ENCODE peak calls at places on chromosomes 16 and 17, in nine cellular contexts. K is A549, M is body of pancreas, O is tibial nerve, R is lung, Y is cardiac muscle cell, C is ascending aorta, G is astrocyte, U is Panc1. B is an unnamed sample.

GRCh38 chr17:77882040-77882439 is 76.5 kb upstream of the TNRC6C start:
- DNase-seq in Y (no peak), O (no peak), K (no peak), M (no peak), R (no peak), G (no peak), C (no peak), U (no peak), B (no peak)

GRCh38 chr16:57141822-57142631 is 43.8 kb downstream of the PSME3IP1 start:
- DNase-seq in C (no peak), M (no peak), G (no peak), O (no peak), R (no peak), K (no peak), U (no peak), Y (no peak), B (no peak)

GRCh38 chr17:64497565-64498035 is 746 bp upstream of the POLG2 start:
- DNase-seq in R (no peak), O (no peak), U (no peak), K (no peak), M (no peak), Y (no peak), C (no peak), G (no peak), B (no peak)

GRCh38 chr16:48182979-48183537 is 27.3 kb upstream of the ABCC12 start:
- DNase-seq in G (no peak), K (no peak), M (no peak), R (no peak), O (no peak), C (no peak), U (no peak), Y (no peak), B (no peak)

GRCh38 chr16:87657621-87658192 is 55.4 kb downstream of the JPH3 start:
- DNase-seq in O (no peak), G (no peak), C (no peak), Y (peak; percentile 10), K (peak; percentile 59), R (no peak), U (no peak), M (no peak), B (peak; percentile 91)

GRCh38 chr17:36846410-36847292 is 90.6 kb upstream of the LHX1 start:
- DNase-seq in M (no peak), U (no peak), O (no peak), C (no peak), R (no peak), G (no peak), K (no peak), Y (no peak), B (peak; percentile 63)

GRCh38 chr17:18038149-18038850 is 668 bp downstream of the ATPAF2 start:
- DNase-seq in C (no peak), O (no peak), U (no peak), M (no peak), K (no peak), G (peak; percentile 8), R (no peak), Y (no peak), B (peak; percentile 68)

GRCh38 chr16:49562228-49562627 is 188.6 kb downstream of the C16orf78 start:
- DNase-seq in U (no peak), M (no peak), Y (no peak), G (no peak), O (no peak), C (no peak), K (no peak), R (no peak), B (no peak)

GRCh38 chr16:56997931-56998330 is 8.6 kb downstream of the NLRC5 start:
- DNase-seq in K (no peak), U (no peak), R (no peak), Y (no peak), C (no peak), M (no peak), O (no peak), G (no peak), B (no peak)

GRCh38 chr16:27111486-27111885 is 44.8 kb downstream of the C16orf82 start:
- DNase-seq in K (no peak), O (no peak), Y (no peak), U (no peak), R (no peak), C (no peak), M (no peak), G (no peak), B (no peak)

GRCh38 chr17:83155128-83156081 is 76.0 kb downstream of the METRNL start:
- DNase-seq in Y (peak; percentile 61), G (peak; percentile 14), M (peak; percentile 55), U (no peak), O (no peak), C (peak; percentile 81), R (peak; percentile 29), K (no peak), B (peak; percentile 54)

GRCh38 chr17:38980455-38981217 is 13.4 kb upstream of the FBXO47 start:
- DNase-seq in K (no peak), U (no peak), R (no peak), M (no peak), G (peak; percentile 39), O (no peak), Y (peak; percentile 58), C (no peak), B (peak; percentile 10)

GRCh38 chr16:29898786-29899515 is 399 bp downstream of the SEZ6L2 start:
- DNase-seq in G (peak; percentile 12), R (no peak), M (no peak), K (no peak), C (no peak), O (no peak), U (no peak), Y (no peak), B (peak; percentile 93)

GRCh38 chr16:80197790-80198201 is 343.0 kb upstream of the DYNLRB2 start:
- DNase-seq in Y (peak; percentile 71), C (no peak), O (no peak), K (peak; percentile 87), M (peak; percentile 3), G (peak; percentile 96), U (no peak), R (no peak), B (no peak)

GRCh38 chr16:65657556-65657955 is 535.7 kb upstream of the CDH11 start:
- DNase-seq in M (no peak), O (no peak), K (no peak), R (no peak), Y (no peak), C (no peak), G (peak; percentile 35), U (no peak), B (peak; percentile 24)

GRCh38 chr16:68381363-68381724 is 67.0 kb downstream of the SMPD3 start:
- DNase-seq in M (no peak), C (no peak), O (no peak), R (no peak), Y (no peak), G (no peak), U (no peak), K (peak; percentile 30), B (no peak)

GRCh38 chr16:68380676-68381362 is 67.5 kb downstream of the SMPD3 start:
- DNase-seq in R (no peak), K (no peak), M (no peak), U (no peak), C (no peak), G (no peak), O (no peak), Y (no peak), B (no peak)

GRCh38 chr16:68383858-68384257 is 64.5 kb downstream of the SMPD3 start:
- DNase-seq in U (no peak), R (no peak), K (no peak), G (no peak), C (no peak), O (no peak), Y (no peak), M (no peak), B (no peak)

GRCh38 chr16:68380348-68380670 is 68.0 kb downstream of the SMPD3 start:
- DNase-seq in K (no peak), O (no peak), M (no peak), G (no peak), R (no peak), U (no peak), C (no peak), Y (no peak), B (no peak)

GRCh38 chr16:68382296-68382718 is 66.0 kb downstream of the SMPD3 start:
- DNase-seq in C (no peak), G (no peak), R (no peak), U (no peak), M (no peak), K (peak; percentile 27), Y (no peak), O (no peak), B (peak; percentile 77)
- TF ChIP-seq CTCF in C (no peak), G (peak; percentile 6), R (no peak), U (no peak), M (no peak), K (no peak), Y (peak; percentile 19), O (no peak), B (peak; percentile 72)

GRCh38 chr16:54411555-54411954 is 125.0 kb upstream of the IRX3 start:
- DNase-seq in K (no peak), M (no peak), O (no peak), G (no peak), R (no peak), Y (peak; percentile 24), U (no peak), C (no peak), B (peak; percentile 61)
- H3K9me3 ChIP-seq in K (no peaks in the 10 kb centered on the region), M (no peaks in the 10 kb centered on the region), O (no peaks in the 10 kb centered on the region), G (no peaks in the 10 kb centered on the region), R (peaks cover 7% of the 10 kb centered on the region), Y (no peaks in the 10 kb centered on the region), U (no peaks in the 10 kb centered on the region), C (no peaks in the 10 kb centered on the region), B (peaks cover 5% of the 10 kb centered on the region)

DNA sequence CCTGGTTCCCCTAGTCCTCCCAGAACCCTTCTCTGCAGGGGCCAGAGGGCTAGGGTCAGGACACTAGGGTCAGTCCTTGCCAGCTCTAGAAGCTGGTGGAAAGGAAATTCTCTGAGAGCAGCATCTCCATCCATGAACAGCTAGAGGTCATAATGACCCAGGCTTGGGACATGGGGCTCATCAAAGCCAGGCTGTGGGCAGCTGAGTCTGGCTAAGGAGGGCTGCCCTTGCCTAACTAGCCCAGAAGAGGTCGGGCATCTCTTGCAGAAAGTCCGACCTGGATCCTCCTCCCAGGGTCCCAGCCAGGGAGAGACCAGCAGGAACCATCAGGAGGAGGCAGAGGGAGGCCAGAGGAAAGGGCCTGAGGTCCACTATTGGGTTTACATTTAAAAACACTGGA is 4.3 kb downstream of the MPO start:
- DNase-seq in C (no peak), U (no peak), Y (no peak), G (no peak), R (no peak), M (no peak), O (no peak), K (no peak), B (no peak)
- TF ChIP-seq CTCF in C (no peak), U (no peak), Y (no peak), G (no peak), R (no peak), M (no peak), O (no peak), K (no peak), B (no peak)

DNA sequence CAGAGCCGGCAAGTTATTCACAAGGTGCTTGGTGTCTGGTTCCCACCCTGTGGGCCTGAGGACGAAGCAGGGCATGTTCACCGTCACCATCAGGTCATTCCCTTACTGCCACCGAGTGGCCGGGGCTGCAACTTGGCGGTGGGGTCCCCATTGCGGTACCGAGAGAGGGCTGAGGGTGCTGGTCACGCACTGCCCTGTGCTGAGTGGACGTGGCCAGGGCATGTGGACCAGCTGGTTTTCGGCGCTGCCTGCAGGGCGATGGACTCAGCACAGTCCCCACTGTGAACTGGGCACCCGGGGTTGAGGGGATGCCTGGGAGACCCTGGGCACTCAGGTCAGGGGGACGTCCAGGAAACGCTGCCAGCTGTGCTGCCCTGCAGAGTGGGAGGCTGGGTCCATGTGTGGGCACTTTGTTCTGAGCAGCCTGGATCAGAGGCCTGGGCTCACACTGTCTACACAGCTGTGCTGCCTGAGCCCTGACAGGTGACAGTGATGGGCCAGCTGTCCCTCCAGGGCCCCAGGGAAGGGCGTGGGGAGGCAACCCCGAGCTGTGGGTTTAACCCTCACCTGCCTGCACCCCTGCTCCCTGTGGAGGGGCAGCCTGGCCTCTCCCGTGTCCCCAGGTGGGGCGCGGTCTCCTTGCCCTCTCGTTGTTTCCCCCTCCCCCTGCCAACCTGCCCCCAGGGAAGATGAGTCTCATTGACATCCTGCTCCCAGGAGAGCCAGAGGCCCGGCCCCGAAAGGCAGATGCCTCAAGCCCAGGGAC is 39.3 kb upstream of the GNG13 start:
- DNase-seq in Y (no peak), R (no peak), G (no peak), U (no peak), K (no peak), M (no peak), C (no peak), O (no peak), B (no peak)
- H3K9me3 ChIP-seq in Y (no peaks in the 10 kb centered on the region), R (peaks cover 9% of the 10 kb centered on the region), G (peaks cover 7% of the 10 kb centered on the region), U (peaks cover 4% of the 10 kb centered on the region), K (peaks cover 20% of the 10 kb centered on the region), M (peaks cover 20% of the 10 kb centered on the region), C (peaks cover 4% of the 10 kb centered on the region), O (no peaks in the 10 kb centered on the region), B (peaks cover 12% of the 10 kb centered on the region)

B was measured in endodermal cell.